ENCODE peak calls at places on chromosome 5, in five cellular contexts. One of them, this sample, is unnamed.

GRCh38 chr5:137856201-137856600 is 11.5 kb upstream of the MYOT start:
- DNase-seq in mucosa of descending colon: no peak
- DNase-seq in CD8-positive, alpha-beta T cell: no peak
- DNase-seq in neural crest cell: no peak
- DNase-seq in testis: no peak
- DNase-seq in this sample: no peak

GRCh38 chr5:141192110-141192725 is at the start of gene PCDHB10:
- DNase-seq in testis: peak
- DNase-seq in mucosa of descending colon: peak
- DNase-seq in CD8-positive, alpha-beta T cell: no peak
- DNase-seq in neural crest cell: peak
- DNase-seq in this sample: no peak

GRCh38 chr5:14144586-14145355 is 1.6 kb downstream of the TRIO start:
- DNase-seq in CD8-positive, alpha-beta T cell: peak
- DNase-seq in mucosa of descending colon: peak
- DNase-seq in testis: peak
- DNase-seq in neural crest cell: peak
- DNase-seq in this sample: peak

GRCh38 chr5:169347786-169348185 is 46.8 kb upstream of the SLIT3 start:
- DNase-seq in testis: no peak
- DNase-seq in CD8-positive, alpha-beta T cell: no peak
- DNase-seq in mucosa of descending colon: no peak
- DNase-seq in neural crest cell: no peak
- DNase-seq in this sample: no peak

GRCh38 chr5:170143710-170144109 is 38.0 kb downstream of the FOXI1 start:
- DNase-seq in mucosa of descending colon: no peak
- DNase-seq in CD8-positive, alpha-beta T cell: no peak
- DNase-seq in testis: no peak
- DNase-seq in neural crest cell: no peak
- DNase-seq in this sample: no peak

GRCh38 chr5:124262443-124262842 is 484.0 kb downstream of the ZNF608 start:
- DNase-seq in mucosa of descending colon: no peak
- DNase-seq in CD8-positive, alpha-beta T cell: no peak
- DNase-seq in testis: no peak
- DNase-seq in neural crest cell: peak
- DNase-seq in this sample: no peak

GRCh38 chr5:180632768-180633167 is 16.6 kb downstream of the FLT4 start:
- DNase-seq in mucosa of descending colon: no peak
- DNase-seq in testis: no peak
- DNase-seq in CD8-positive, alpha-beta T cell: no peak
- DNase-seq in neural crest cell: no peak
- DNase-seq in this sample: no peak

GRCh38 chr5:154179846-154180710 is 10.5 kb upstream of the GALNT10 start:
- DNase-seq in testis: peak
- DNase-seq in mucosa of descending colon: no peak
- DNase-seq in CD8-positive, alpha-beta T cell: no peak
- DNase-seq in neural crest cell: peak
- DNase-seq in this sample: no peak

GRCh38 chr5:10151656-10152055 is 98.0 kb downstream of the ATPSCKMT start:
- DNase-seq in testis: no peak
- DNase-seq in mucosa of descending colon: no peak
- DNase-seq in neural crest cell: no peak
- DNase-seq in CD8-positive, alpha-beta T cell: no peak
- DNase-seq in this sample: no peak

GRCh38 chr5:175854231-175855040 is 16.9 kb upstream of the CPLX2 start:
- DNase-seq in mucosa of descending colon: no peak
- DNase-seq in testis: peak
- DNase-seq in CD8-positive, alpha-beta T cell: no peak
- DNase-seq in neural crest cell: no peak
- DNase-seq in this sample: no peak

GRCh38 chr5:123708074-123708806 is 196.3 kb downstream of the CSNK1G3 start:
- DNase-seq in testis: no peak
- DNase-seq in neural crest cell: no peak
- DNase-seq in mucosa of descending colon: no peak
- DNase-seq in CD8-positive, alpha-beta T cell: no peak
- DNase-seq in this sample: no peak

GRCh38 chr5:172006378-172007152 is at the start of gene FBXW11:
- DNase-seq in neural crest cell: peak
- DNase-seq in CD8-positive, alpha-beta T cell: peak
- DNase-seq in mucosa of descending colon: peak
- DNase-seq in testis: peak
- DNase-seq in this sample: peak
- TF ChIP-seq CTCF in neural crest cell: no peak
- TF ChIP-seq CTCF in CD8-positive, alpha-beta T cell: no peak
- TF ChIP-seq CTCF in mucosa of descending colon: no peak
- TF ChIP-seq CTCF in testis: no peak
- TF ChIP-seq CTCF in this sample: no peak

DNA sequence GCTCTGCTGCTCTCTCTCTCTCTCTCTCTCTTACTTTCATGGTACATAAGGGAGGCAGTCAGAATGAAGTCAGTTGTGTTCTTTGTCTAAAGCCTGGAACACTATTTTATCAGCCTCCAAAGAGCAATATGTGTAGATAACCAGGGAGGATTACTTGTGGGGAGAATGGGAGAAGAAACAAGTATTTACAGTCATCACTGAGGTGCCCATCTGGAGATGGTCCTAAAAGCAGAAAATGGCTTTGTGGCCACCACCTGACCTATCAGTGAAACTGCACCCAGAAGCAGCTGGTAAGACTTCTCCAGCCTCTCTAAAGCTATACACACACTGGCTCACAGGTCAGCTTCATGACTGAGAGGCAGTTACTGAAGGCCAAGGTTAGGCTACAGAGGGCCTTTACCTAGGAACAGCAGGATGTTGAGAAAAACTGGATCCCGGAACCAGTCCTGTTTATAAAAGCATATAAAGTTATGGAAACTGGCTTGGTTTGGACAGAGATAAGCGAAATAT is 75.1 kb downstream of the MRPS27 start:
- DNase-seq in mucosa of descending colon: no peak
- DNase-seq in testis: peak
- DNase-seq in CD8-positive, alpha-beta T cell: no peak
- DNase-seq in neural crest cell: no peak
- DNase-seq in this sample: no peak
- TF ChIP-seq CTCF in mucosa of descending colon: no peak
- TF ChIP-seq CTCF in testis: peak
- TF ChIP-seq CTCF in CD8-positive, alpha-beta T cell: no peak
- TF ChIP-seq CTCF in neural crest cell: peak
- TF ChIP-seq CTCF in this sample: peak

DNA sequence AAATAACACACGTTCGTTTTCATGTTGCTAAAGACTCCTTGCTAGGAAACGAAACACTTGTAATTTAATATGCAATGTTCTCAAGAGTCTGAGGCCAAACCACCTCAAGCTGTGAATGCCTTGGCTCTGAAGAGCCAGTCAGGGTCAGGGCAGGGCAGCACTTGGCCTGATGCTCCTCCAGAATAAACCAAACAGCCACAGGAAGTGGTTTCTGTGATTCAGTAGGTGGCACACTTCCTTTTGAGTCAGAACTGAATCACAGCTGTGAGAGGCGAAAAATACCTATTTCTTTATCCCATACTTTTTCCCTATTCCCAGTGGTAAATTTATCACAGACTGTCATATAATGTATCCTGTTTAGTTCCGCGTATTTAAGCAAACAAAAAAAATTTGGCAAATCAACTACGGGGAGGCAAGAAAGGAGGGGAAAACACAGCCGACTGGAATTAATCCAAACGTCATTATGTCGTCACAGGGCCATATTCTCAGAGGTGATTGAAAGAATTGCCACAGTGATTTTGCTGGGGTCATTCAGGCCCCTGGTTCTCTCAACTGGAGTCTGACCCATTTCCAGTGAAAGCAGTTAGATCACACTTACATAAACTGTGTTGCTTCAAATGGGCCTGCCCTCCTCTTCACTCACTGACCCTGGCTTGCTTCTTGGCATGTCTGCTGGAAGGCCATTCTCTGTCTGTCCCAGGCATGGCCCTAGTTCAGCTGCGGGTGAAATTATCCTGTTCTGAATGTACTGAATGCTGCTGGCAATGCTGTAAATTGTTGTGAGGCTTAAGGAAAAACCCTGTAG is 71.2 kb downstream of the ARRDC3 start:
- DNase-seq in mucosa of descending colon: peak
- DNase-seq in testis: peak
- DNase-seq in neural crest cell: no peak
- DNase-seq in CD8-positive, alpha-beta T cell: peak
- DNase-seq in this sample: no peak
- TF ChIP-seq CTCF in mucosa of descending colon: no peak
- TF ChIP-seq CTCF in testis: no peak
- TF ChIP-seq CTCF in neural crest cell: no peak
- TF ChIP-seq CTCF in CD8-positive, alpha-beta T cell: no peak
- TF ChIP-seq CTCF in this sample: no peak

GRCh38 chr5:149151717-149152116 is 10.4 kb downstream of the ABLIM3 start:
- DNase-seq in mucosa of descending colon: no peak
- DNase-seq in CD8-positive, alpha-beta T cell: no peak
- DNase-seq in neural crest cell: no peak
- DNase-seq in testis: no peak
- DNase-seq in this sample: no peak
- TF ChIP-seq CTCF in mucosa of descending colon: no peak
- TF ChIP-seq CTCF in CD8-positive, alpha-beta T cell: no peak
- TF ChIP-seq CTCF in neural crest cell: peak
- TF ChIP-seq CTCF in testis: no peak
- TF ChIP-seq CTCF in this sample: peak

GRCh38 chr5:87844449-87844848 is 424.2 kb downstream of the TMEM161B start:
- DNase-seq in testis: no peak
- DNase-seq in CD8-positive, alpha-beta T cell: no peak
- DNase-seq in neural crest cell: no peak
- DNase-seq in mucosa of descending colon: no peak
- DNase-seq in this sample: no peak
- TF ChIP-seq CTCF in testis: no peak
- TF ChIP-seq CTCF in CD8-positive, alpha-beta T cell: no peak
- TF ChIP-seq CTCF in neural crest cell: no peak
- TF ChIP-seq CTCF in mucosa of descending colon: no peak
- TF ChIP-seq CTCF in this sample: no peak

DNA sequence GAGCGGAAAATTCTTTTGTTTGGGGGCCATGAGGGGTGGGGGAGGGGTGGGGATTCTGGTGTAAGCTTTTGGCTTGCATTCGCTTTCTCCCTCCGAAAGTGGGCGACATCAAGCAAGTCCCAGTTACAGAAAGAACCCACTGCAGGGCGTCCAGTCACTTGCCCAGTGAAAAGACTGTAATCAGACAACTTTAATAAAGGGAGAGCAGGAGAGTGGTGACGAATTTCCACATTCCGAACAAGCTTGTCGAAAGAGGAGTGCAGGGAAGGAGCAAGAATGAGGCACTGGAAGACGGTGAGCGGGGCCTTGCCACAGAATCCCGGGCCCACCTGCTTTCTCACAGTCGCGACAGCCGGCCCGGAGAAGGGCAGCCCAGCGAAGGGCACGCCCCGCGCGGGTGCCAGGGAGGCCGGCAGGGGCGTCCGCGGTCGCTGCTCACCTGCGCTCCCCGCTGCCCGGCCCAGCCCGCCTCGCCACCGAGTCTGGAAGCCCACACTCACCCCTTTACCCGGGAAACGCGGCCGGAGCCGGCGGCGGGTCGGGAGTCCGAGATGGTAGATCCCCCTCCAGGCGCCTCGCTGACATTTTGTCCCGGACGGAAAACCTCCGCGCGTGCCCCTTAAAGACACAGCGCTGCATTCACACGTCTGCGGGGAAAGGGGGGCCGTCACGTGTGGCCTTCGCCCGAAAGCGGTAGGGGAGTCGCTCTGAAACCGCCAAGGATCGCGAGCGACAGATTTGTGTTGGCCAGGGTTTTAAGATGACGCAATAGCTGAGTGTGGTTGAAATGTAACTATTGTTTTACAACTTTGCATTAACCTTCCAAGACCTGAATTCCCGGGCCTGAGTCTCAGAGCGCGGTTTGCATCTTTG is at the start of gene ZBED3:
- DNase-seq in neural crest cell: peak
- DNase-seq in mucosa of descending colon: peak
- DNase-seq in CD8-positive, alpha-beta T cell: peak
- DNase-seq in testis: peak
- DNase-seq in this sample: peak
- TF ChIP-seq CTCF in neural crest cell: peak
- TF ChIP-seq CTCF in mucosa of descending colon: no peak
- TF ChIP-seq CTCF in CD8-positive, alpha-beta T cell: peak
- TF ChIP-seq CTCF in testis: no peak
- TF ChIP-seq CTCF in this sample: peak

GRCh38 chr5:34658023-34658422 is 1.9 kb downstream of the RAI14 start:
- DNase-seq in CD8-positive, alpha-beta T cell: no peak
- DNase-seq in testis: no peak
- DNase-seq in mucosa of descending colon: no peak
- DNase-seq in neural crest cell: no peak
- DNase-seq in this sample: no peak

GRCh38 chr5:34657550-34657921 is 1.4 kb downstream of the RAI14 start:
- DNase-seq in CD8-positive, alpha-beta T cell: no peak
- DNase-seq in mucosa of descending colon: peak
- DNase-seq in testis: peak
- DNase-seq in neural crest cell: peak
- DNase-seq in this sample: peak

GRCh38 chr5:34656700-34657549 is 797 bp downstream of the RAI14 start:
- DNase-seq in CD8-positive, alpha-beta T cell: no peak
- DNase-seq in testis: peak
- DNase-seq in neural crest cell: peak
- DNase-seq in mucosa of descending colon: peak
- DNase-seq in this sample: peak

GRCh38 chr5:34655354-34655991 is 655 bp upstream of the RAI14 start:
- DNase-seq in testis: peak
- DNase-seq in neural crest cell: peak
- DNase-seq in mucosa of descending colon: peak
- DNase-seq in CD8-positive, alpha-beta T cell: no peak
- DNase-seq in this sample: peak

GRCh38 chr5:34656001-34656699 is at the start of gene RAI14:
- DNase-seq in CD8-positive, alpha-beta T cell: peak
- DNase-seq in neural crest cell: peak
- DNase-seq in testis: peak
- DNase-seq in mucosa of descending colon: peak
- DNase-seq in this sample: peak
- TF ChIP-seq CTCF in CD8-positive, alpha-beta T cell: no peak
- TF ChIP-seq CTCF in neural crest cell: no peak
- TF ChIP-seq CTCF in testis: no peak
- TF ChIP-seq CTCF in mucosa of descending colon: no peak
- TF ChIP-seq CTCF in this sample: peak

DNA sequence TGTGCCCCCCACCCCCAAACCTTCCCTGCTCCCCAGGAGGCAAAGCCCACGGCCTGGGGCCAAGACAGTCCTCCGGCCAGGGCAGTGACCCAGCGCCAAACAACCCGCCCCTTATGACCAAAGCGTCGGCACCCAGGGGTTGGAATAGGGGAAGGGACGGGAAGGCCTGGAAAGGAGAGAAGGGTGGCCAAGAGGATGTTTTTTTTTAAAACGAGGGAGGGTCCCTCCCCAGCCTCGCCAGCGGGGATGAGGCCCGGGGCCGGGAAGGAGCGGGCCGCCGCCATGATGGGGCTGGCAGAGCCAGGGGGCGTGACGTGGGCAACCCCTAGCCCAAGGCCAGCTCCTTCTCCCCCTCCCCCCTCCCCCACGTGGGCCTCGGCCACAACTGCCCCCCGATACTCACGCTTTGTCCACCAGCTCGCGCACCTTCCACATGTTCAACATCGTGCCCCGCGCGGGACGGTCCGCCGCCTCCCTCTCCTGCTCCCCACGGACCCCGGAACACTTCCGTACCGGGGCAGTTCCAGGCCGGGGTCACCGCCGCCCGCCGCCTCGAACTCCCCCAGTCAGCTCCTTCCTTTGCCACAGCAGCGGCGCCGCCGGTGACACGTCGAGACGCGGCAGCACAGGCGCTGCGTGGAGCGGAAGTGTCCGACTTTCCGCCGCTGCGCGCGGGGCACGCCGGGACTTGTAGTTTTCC is at the start of gene CLINT1:
- DNase-seq in CD8-positive, alpha-beta T cell: peak
- DNase-seq in neural crest cell: peak
- DNase-seq in mucosa of descending colon: peak
- DNase-seq in testis: peak
- DNase-seq in this sample: peak
- TF ChIP-seq CTCF in CD8-positive, alpha-beta T cell: no peak
- TF ChIP-seq CTCF in neural crest cell: peak
- TF ChIP-seq CTCF in mucosa of descending colon: no peak
- TF ChIP-seq CTCF in testis: no peak
- TF ChIP-seq CTCF in this sample: no peak